ENCODE peak calls at places on chromosomes 16 and 17, in four cellular contexts. One of them, this sample, is unnamed.

GRCh38 chr17:50828508-50829170 is 6.7 kb upstream of the WFIKKN2 start:
- DNase-seq in CD4-positive, alpha-beta T cell: no peak
- DNase-seq in heart right ventricle: no peak
- DNase-seq in lower lobe of right lung: no peak
- DNase-seq in this sample: no peak

GRCh38 chr17:509316-509715 is 156.7 kb upstream of the RPH3AL start:
- DNase-seq in CD4-positive, alpha-beta T cell: no peak
- DNase-seq in heart right ventricle: no peak
- DNase-seq in lower lobe of right lung: no peak
- DNase-seq in this sample: no peak

GRCh38 chr17:61583242-61583641 is 7.8 kb downstream of the NACA2 start:
- DNase-seq in CD4-positive, alpha-beta T cell: no peak
- DNase-seq in heart right ventricle: no peak
- DNase-seq in lower lobe of right lung: no peak
- DNase-seq in this sample: peak; percentile 66

GRCh38 chr16:84380405-84380804 is 12.1 kb downstream of the ATP2C2 start:
- DNase-seq in CD4-positive, alpha-beta T cell: no peak
- DNase-seq in heart right ventricle: no peak
- DNase-seq in lower lobe of right lung: no peak
- DNase-seq in this sample: no peak

GRCh38 chr16:84650062-84650991 is 2.0 kb downstream of the KLHL36 start:
- DNase-seq in CD4-positive, alpha-beta T cell: no peak
- DNase-seq in heart right ventricle: no peak
- DNase-seq in lower lobe of right lung: no peak
- DNase-seq in this sample: peak; percentile 32

GRCh38 chr17:77471984-77472836 is 331.4 kb downstream of the SEC14L1 start:
- DNase-seq in CD4-positive, alpha-beta T cell: no peak
- DNase-seq in heart right ventricle: peak; percentile 27
- DNase-seq in lower lobe of right lung: peak; percentile 65
- DNase-seq in this sample: peak; percentile 94

GRCh38 chr16:7910116-7910515 is 577.5 kb downstream of the RBFOX1 start:
- DNase-seq in CD4-positive, alpha-beta T cell: no peak
- DNase-seq in heart right ventricle: no peak
- DNase-seq in lower lobe of right lung: no peak
- DNase-seq in this sample: no peak

GRCh38 chr17:38789185-38789584 is 10.2 kb downstream of the PIP4K2B start:
- DNase-seq in CD4-positive, alpha-beta T cell: no peak
- DNase-seq in heart right ventricle: no peak
- DNase-seq in lower lobe of right lung: no peak
- DNase-seq in this sample: no peak

GRCh38 chr16:72277749-72278148 is 105.8 kb upstream of the PMFBP1 start:
- DNase-seq in CD4-positive, alpha-beta T cell: no peak
- DNase-seq in heart right ventricle: no peak
- DNase-seq in lower lobe of right lung: no peak
- DNase-seq in this sample: no peak

GRCh38 chr17:34198519-34198918 is 56.6 kb upstream of the CCL2 start:
- DNase-seq in CD4-positive, alpha-beta T cell: no peak
- DNase-seq in heart right ventricle: no peak
- DNase-seq in lower lobe of right lung: no peak
- DNase-seq in this sample: no peak

DNA sequence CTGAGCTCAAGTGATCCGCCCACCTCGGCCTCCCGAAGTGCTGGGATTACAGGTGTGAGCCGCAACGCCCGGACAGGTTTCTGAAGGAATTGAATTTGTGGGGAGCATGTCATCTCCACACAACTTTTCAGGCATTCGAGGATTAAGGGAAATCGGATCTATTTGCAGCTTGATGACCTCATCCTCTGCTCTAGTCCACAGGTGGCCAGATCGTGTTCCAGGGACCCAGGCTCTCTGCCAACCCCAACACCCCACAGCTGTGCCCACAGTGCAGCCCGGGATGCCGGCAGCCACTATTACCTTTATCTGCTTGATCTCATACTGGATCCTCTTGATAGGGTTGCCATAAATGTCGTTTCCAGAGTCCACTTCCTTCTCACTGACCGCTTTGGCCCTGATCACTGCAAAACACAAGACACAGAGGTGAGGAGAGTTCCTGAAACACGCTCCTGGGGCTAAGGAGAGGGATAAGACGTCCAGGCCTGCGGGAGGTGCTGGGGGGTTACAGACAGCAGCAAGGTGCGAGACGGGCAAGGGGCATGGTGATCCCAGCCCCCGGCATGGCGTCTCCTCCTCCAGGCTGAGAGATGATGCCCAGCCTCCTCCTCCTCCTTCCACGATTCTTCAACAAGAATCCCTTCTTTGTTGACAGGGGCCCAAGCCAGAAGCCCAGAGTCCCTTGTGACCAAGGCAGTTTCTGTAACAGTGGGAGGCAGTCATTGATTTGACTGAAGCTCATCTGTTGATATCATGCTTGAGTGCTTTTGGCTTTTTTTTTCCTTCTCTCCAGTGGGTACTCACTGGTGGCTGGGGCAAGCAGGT is 29.3 kb downstream of the CEP295NL start:
- DNase-seq in CD4-positive, alpha-beta T cell: no peak
- DNase-seq in heart right ventricle: no peak
- DNase-seq in lower lobe of right lung: no peak
- DNase-seq in this sample: no peak
- H3K27ac ChIP-seq in CD4-positive, alpha-beta T cell: no peak overlapping the region
- H3K27ac ChIP-seq in heart right ventricle: peak overlapping the region; percentile 32
- H3K27ac ChIP-seq in lower lobe of right lung: no peak overlapping the region
- H3K27ac ChIP-seq in this sample: no peak overlapping the region

DNA sequence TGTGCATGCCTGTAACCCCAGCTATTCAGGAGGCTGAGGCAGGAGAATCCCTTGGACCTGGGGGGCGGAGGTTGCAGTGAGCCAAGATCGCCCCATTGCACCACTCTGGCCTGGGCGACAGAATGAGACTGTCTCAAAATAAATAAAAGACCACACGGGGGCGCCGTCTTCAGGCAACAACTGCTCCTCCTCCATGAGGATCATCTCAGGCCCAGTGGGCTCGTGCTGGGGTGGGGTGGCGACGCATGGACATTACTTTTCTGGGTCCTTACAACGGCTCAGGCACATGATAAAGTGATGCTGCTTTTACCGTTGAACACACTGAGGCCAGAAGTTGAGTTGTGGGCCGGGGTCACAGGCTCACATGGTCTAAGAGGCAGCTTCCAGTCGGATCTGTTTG is 56.2 kb downstream of the PRMT7 start:
- DNase-seq in CD4-positive, alpha-beta T cell: peak; percentile 19
- DNase-seq in heart right ventricle: no peak
- DNase-seq in lower lobe of right lung: no peak
- DNase-seq in this sample: peak; percentile 72
- TF ChIP-seq CTCF in CD4-positive, alpha-beta T cell: peak; percentile 50
- TF ChIP-seq CTCF in heart right ventricle: peak; percentile 31
- TF ChIP-seq CTCF in lower lobe of right lung: peak; percentile 43
- TF ChIP-seq CTCF in this sample: peak; percentile 32

GRCh38 chr17:40073454-40074174 is 10.8 kb downstream of the THRA start:
- DNase-seq in CD4-positive, alpha-beta T cell: no peak
- DNase-seq in heart right ventricle: no peak
- DNase-seq in lower lobe of right lung: no peak
- DNase-seq in this sample: no peak
- H3K27ac ChIP-seq in CD4-positive, alpha-beta T cell: peak overlapping the region; percentile 73
- H3K27ac ChIP-seq in heart right ventricle: peak overlapping the region; percentile 91
- H3K27ac ChIP-seq in lower lobe of right lung: peak overlapping the region; percentile 84
- H3K27ac ChIP-seq in this sample: peak overlapping the region; percentile 89

GRCh38 chr17:65498831-65499230 is 62.6 kb downstream of the AXIN2 start:
- DNase-seq in CD4-positive, alpha-beta T cell: no peak
- DNase-seq in heart right ventricle: no peak
- DNase-seq in lower lobe of right lung: no peak
- DNase-seq in this sample: no peak

GRCh38 chr17:65489413-65490170 is 71.9 kb downstream of the AXIN2 start:
- DNase-seq in CD4-positive, alpha-beta T cell: no peak
- DNase-seq in heart right ventricle: no peak
- DNase-seq in lower lobe of right lung: no peak
- DNase-seq in this sample: no peak

GRCh38 chr17:65496801-65497200 is 64.6 kb downstream of the AXIN2 start:
- DNase-seq in CD4-positive, alpha-beta T cell: no peak
- DNase-seq in heart right ventricle: no peak
- DNase-seq in lower lobe of right lung: no peak
- DNase-seq in this sample: no peak

DNA sequence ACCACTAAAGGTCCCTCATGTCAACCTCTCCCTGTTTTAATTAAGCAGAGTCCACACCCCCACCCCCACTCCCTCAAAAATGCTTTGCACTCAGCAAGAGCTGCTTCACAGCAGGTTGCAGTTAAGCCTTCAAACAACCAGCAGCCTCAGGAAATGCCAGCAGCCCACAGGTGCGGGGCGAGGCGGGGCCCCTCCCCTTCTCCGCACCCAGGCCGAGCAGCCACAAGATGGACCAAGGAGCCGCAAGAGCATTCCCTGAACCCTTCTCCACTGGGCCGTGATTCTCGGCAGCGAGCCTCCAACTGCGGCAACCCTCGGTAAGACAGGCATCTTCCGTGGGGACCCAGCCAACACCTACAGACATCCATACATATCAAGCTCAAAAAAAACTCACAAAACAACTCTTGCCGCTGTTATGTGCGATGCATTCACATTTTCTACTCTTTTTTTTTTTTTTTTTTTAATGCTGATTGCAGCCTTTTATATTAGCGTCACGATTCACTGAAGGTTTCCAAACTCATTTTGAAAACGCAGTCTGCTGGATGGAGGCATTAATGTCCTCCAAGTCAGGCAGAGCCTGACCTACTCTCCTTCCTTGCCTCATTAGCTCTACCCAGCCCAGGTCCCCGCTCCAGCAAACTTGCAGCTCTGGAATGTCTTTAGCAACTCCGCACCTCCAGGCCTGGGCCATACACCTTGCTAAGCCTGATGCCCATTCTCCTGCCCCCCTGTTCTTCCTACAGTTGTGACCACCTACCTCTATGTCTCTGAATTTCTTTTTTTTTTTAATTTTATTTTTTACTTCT is 66.0 kb downstream of the AXIN2 start:
- DNase-seq in CD4-positive, alpha-beta T cell: no peak
- DNase-seq in heart right ventricle: no peak
- DNase-seq in lower lobe of right lung: peak; percentile 61
- DNase-seq in this sample: peak; percentile 17
- TF ChIP-seq CTCF in CD4-positive, alpha-beta T cell: no peak
- TF ChIP-seq CTCF in heart right ventricle: no peak
- TF ChIP-seq CTCF in lower lobe of right lung: no peak
- TF ChIP-seq CTCF in this sample: no peak

GRCh38 chr16:57505169-57505568 is 18.9 kb upstream of the DOK4 start:
- DNase-seq in CD4-positive, alpha-beta T cell: no peak
- DNase-seq in heart right ventricle: no peak
- DNase-seq in lower lobe of right lung: no peak
- DNase-seq in this sample: no peak

GRCh38 chr16:57504491-57504890 is 18.2 kb upstream of the DOK4 start:
- DNase-seq in CD4-positive, alpha-beta T cell: no peak
- DNase-seq in heart right ventricle: no peak
- DNase-seq in lower lobe of right lung: no peak
- DNase-seq in this sample: no peak

GRCh38 chr16:57504001-57504400 is 17.7 kb upstream of the DOK4 start:
- DNase-seq in CD4-positive, alpha-beta T cell: no peak
- DNase-seq in heart right ventricle: no peak
- DNase-seq in lower lobe of right lung: no peak
- DNase-seq in this sample: no peak

GRCh38 chr16:57502048-57502775 is 15.9 kb upstream of the DOK4 start:
- DNase-seq in CD4-positive, alpha-beta T cell: no peak
- DNase-seq in heart right ventricle: no peak
- DNase-seq in lower lobe of right lung: no peak
- DNase-seq in this sample: no peak

GRCh38 chr16:57503366-57503765 is 17.1 kb upstream of the DOK4 start:
- DNase-seq in CD4-positive, alpha-beta T cell: no peak
- DNase-seq in heart right ventricle: no peak
- DNase-seq in lower lobe of right lung: no peak
- DNase-seq in this sample: no peak
- H3K27ac ChIP-seq in CD4-positive, alpha-beta T cell: no peak overlapping the region
- H3K27ac ChIP-seq in heart right ventricle: no peak overlapping the region
- H3K27ac ChIP-seq in lower lobe of right lung: no peak overlapping the region
- H3K27ac ChIP-seq in this sample: peak overlapping the region; percentile 97

GRCh38 chr16:81879625-81880024 is 100.5 kb downstream of the PLCG2 start:
- DNase-seq in CD4-positive, alpha-beta T cell: no peak
- DNase-seq in heart right ventricle: no peak
- DNase-seq in lower lobe of right lung: no peak
- DNase-seq in this sample: no peak
- TF ChIP-seq CTCF in CD4-positive, alpha-beta T cell: no peak
- TF ChIP-seq CTCF in heart right ventricle: no peak
- TF ChIP-seq CTCF in lower lobe of right lung: peak; percentile 21
- TF ChIP-seq CTCF in this sample: peak; percentile 7

GRCh38 chr16:29993191-29993902 is 2.1 kb downstream of the HIRIP3 start:
- DNase-seq in CD4-positive, alpha-beta T cell: no peak
- DNase-seq in heart right ventricle: no peak
- DNase-seq in lower lobe of right lung: peak; percentile 46
- DNase-seq in this sample: no peak
- H3K27ac ChIP-seq in CD4-positive, alpha-beta T cell: no peak overlapping the region
- H3K27ac ChIP-seq in heart right ventricle: no peak overlapping the region
- H3K27ac ChIP-seq in lower lobe of right lung: no peak overlapping the region
- H3K27ac ChIP-seq in this sample: no peak overlapping the region

This sample was measured in cardiac muscle cell.